ENCODE peak calls at places on chromosome 9, in four cellular contexts. M is GM12878, C is HepG2, E is K562. K is an unnamed sample.

GRCh38 chr9:8856686-8857329 is 1057.2 kb upstream of the DMAC1 start:
- DNase-seq in M (no peak), E (no peak), C (no peak), K (no peak)

GRCh38 chr9:34665381-34666250 is 3.2 kb upstream of the CCL27 start:
- DNase-seq in E (peak), M (no peak), C (peak), K (peak)

GRCh38 chr9:36499156-36499886 is 73.4 kb upstream of the MELK start:
- DNase-seq in C (no peak), E (no peak), M (no peak), K (peak)

GRCh38 chr9:135397142-135397541 is 82.4 kb upstream of the PPP1R26 start:
- DNase-seq in C (no peak), E (no peak), M (no peak), K (no peak)

GRCh38 chr9:137176302-137177182 is 4.7 kb upstream of the TMEM210 start:
- DNase-seq in C (peak), E (peak), M (no peak), K (peak)

GRCh38 chr9:134620751-134621557 is 20.6 kb upstream of the COL5A1 start:
- DNase-seq in E (no peak), C (no peak), M (no peak), K (peak)

GRCh38 chr9:20292002-20292401 is 330.3 kb downstream of the MLLT3 start:
- DNase-seq in M (no peak), C (peak), E (peak), K (no peak)

GRCh38 chr9:78210841-78211301 is 25.0 kb upstream of the CEP78 start:
- DNase-seq in C (no peak), M (peak), E (no peak), K (no peak)

GRCh38 chr9:92293075-92293354 is 482 bp downstream of the IARS1 start:
- DNase-seq in M (no peak), C (no peak), E (no peak), K (no peak)

GRCh38 chr9:12368569-12368968 is 324.6 kb upstream of the TYRP1 start:
- DNase-seq in C (no peak), M (no peak), E (no peak), K (no peak)

GRCh38 chr9:31683126-31683525 is 701.3 kb upstream of the ACO1 start:
- DNase-seq in E (no peak), C (no peak), M (no peak), K (no peak)

GRCh38 chr9:105280730-105281129 is 36.3 kb downstream of the SLC44A1 start:
- DNase-seq in E (no peak), M (no peak), C (peak), K (no peak)

GRCh38 chr9:86396412-86396811 is 42.2 kb upstream of the TUT7 start:
- DNase-seq in E (no peak), C (peak), M (no peak), K (no peak)

GRCh38 chr9:549425-549997 is 292.0 kb upstream of the DMRT1 start:
- DNase-seq in E (no peak), M (no peak), C (no peak), K (no peak)

GRCh38 chr9:134435527-134436355 is 109.5 kb downstream of the RXRA start:
- DNase-seq in E (no peak), C (no peak), M (no peak), K (no peak)

GRCh38 chr9:134839441-134840125 is 41.0 kb upstream of the FCN2 start:
- DNase-seq in E (peak), C (no peak), M (no peak), K (peak)

GRCh38 chr9:120405860-120406259 is 174.1 kb downstream of the CDK5RAP2 start:
- DNase-seq in C (no peak), M (no peak), E (no peak), K (no peak)

GRCh38 chr9:1050125-1050895 is at the start of gene DMRT2:
- DNase-seq in M (no peak), C (peak), E (peak), K (peak)

GRCh38 chr9:128225770-128226753 is 22.9 kb downstream of the DNM1 start:
- DNase-seq in C (no peak), M (no peak), E (no peak), K (no peak)

GRCh38 chr9:137087409-137087925 is 682 bp downstream of the MAN1B1 start:
- DNase-seq in M (no peak), C (no peak), E (no peak), K (peak)

GRCh38 chr9:108521063-108521462 is 334.7 kb downstream of the ACTL7B start:
- DNase-seq in M (no peak), E (no peak), C (no peak), K (no peak)

GRCh38 chr9:108994695-108995094 is 18.6 kb downstream of the CTNNAL1 start:
- DNase-seq in E (no peak), C (no peak), M (no peak), K (no peak)

GRCh38 chr9:86183225-86183808 is 76.1 kb downstream of the C9orf153 start:
- DNase-seq in C (peak), M (no peak), E (no peak), K (no peak)

GRCh38 chr9:89278997-89279739 is 31.8 kb upstream of the CKS2 start:
- DNase-seq in C (peak), M (no peak), E (peak), K (no peak)

GRCh38 chr9:107491081-107492053 is 1.8 kb upstream of the KLF4 start:
- DNase-seq in E (no peak), C (no peak), M (no peak), K (peak)

GRCh38 chr9:82645591-82645990 is 417.4 kb downstream of the RASEF start:
- DNase-seq in E (no peak), C (no peak), M (no peak), K (no peak)

GRCh38 chr9:121191235-121191634 is 10.4 kb downstream of the RAB14 start:
- DNase-seq in E (no peak), M (no peak), C (no peak), K (no peak)

GRCh38 chr9:85038061-85038460 is 368.5 kb downstream of the NTRK2 start:
- DNase-seq in C (no peak), E (no peak), M (no peak), K (no peak)

GRCh38 chr9:105311317-105311716 is 66.9 kb downstream of the SLC44A1 start:
- DNase-seq in E (no peak), C (no peak), M (no peak), K (no peak)

GRCh38 chr9:128901822-128902221 is 19.0 kb upstream of the PHYHD1 start:
- DNase-seq in C (no peak), E (no peak), M (no peak), K (no peak)

GRCh38 chr9:105877719-105878118 is 183.4 kb downstream of the TMEM38B start:
- DNase-seq in M (peak), C (no peak), E (no peak), K (no peak)

GRCh38 chr9:18124760-18125159 is 349.2 kb upstream of the ADAMTSL1 start:
- DNase-seq in E (no peak), M (no peak), C (no peak), K (no peak)

GRCh38 chr9:73230257-73230656 is 78.6 kb downstream of the ANXA1 start:
- DNase-seq in M (no peak), C (no peak), E (no peak), K (no peak)

GRCh38 chr9:112896131-112896530 is 5.5 kb upstream of the SLC46A2 start:
- DNase-seq in C (no peak), E (no peak), M (peak), K (no peak)

GRCh38 chr9:128374221-128374675 is 3.1 kb downstream of the URM1 start:
- DNase-seq in E (no peak), C (no peak), M (no peak), K (no peak)

GRCh38 chr9:34549407-34549732 is 26.6 kb upstream of the ENHO start:
- DNase-seq in E (no peak), M (no peak), C (no peak), K (no peak)

DNA sequence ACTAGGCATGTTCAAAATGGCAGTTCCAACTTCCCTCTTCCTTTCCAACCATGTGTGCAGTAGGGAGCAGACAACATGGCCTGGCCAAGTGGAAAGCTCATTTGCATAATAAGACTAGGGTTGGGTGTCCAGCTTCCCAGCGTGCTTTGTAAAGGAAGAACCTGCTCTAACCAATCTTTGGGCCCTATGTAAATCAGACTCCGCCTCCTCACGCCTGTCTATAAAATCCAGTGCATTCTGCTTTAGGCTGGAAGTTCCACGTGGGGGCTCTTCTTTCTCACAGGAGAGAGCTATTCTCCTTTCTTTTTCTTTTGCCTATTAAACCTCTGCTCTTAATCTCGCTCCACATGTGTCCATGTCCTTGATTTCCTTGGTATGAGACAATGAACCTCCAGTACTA is 83.4 kb downstream of the GCNT1 start:
- DNase-seq in E (no peak), C (no peak), M (no peak), K (no peak)
- TF ChIP-seq ESRRA in E (no peak), C (no peak), M (no peak), K (no peak)

GRCh38 chr9:126548312-126548711 is 65.4 kb upstream of the LMX1B start:
- DNase-seq in C (peak), E (no peak), M (no peak), K (no peak)

GRCh38 chr9:126554292-126554691 is 59.4 kb upstream of the LMX1B start:
- DNase-seq in C (no peak), M (no peak), E (no peak), K (no peak)

GRCh38 chr9:126549246-126550006 is 64.3 kb upstream of the LMX1B start:
- DNase-seq in C (no peak), M (no peak), E (no peak), K (no peak)

GRCh38 chr9:126551812-126552211 is 61.9 kb upstream of the LMX1B start:
- DNase-seq in M (no peak), C (no peak), E (no peak), K (no peak)

DNA sequence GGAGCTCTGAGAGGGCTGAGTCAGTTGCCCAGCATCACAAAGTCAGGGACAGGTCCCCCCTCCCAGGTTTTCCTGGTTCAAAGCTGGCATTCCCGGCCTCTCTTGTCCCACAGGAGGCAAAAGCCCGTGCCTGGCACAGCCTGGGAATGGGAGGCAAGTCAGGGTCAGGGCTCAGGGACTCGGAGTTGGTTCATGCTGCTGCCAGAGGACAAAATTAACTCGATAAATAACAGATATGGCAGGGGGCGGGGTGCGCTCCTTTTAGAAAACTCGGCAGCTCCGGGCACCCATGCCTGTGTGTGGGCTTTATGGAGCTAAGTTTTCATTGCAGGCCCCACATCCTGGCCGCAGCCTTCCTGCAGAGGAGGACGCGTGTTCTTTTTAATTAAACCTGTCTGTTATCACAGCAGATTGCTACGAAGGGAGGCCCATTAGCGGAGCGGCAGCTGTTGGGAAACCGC is 62.8 kb upstream of the LMX1B start:
- DNase-seq in C (no peak), M (no peak), E (no peak), K (no peak)
- TF ChIP-seq CBFB in C (no peak), M (no peak), E (no peak), K (no peak)

DNA sequence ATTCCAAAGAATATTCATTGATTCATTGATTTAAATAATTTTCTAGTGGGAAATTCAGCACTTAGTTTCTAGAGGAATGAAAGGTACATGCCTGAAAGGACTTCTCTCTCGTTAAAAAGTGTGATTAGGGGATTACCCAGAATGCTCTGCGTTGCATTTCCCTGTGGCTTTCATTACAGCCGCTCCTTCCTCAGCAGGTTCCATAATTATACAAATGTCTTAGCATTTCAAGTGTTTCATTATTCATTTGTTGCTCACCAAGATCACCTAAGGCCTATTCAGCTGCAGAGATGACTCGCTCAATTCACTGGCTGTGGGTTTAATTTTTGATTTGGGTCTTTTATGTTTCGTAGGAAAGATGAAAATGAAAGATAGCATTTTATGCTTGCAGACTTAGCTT is 52.8 kb downstream of the SPATA31C2 start:
- DNase-seq in C (no peak), E (peak), M (no peak), K (no peak)
- TF ChIP-seq CREB1 in C (no peak), E (no peak), M (no peak), K (no peak)

GRCh38 chr9:21684831-21685362 is 117.5 kb upstream of the MTAP start:
- DNase-seq in M (no peak), C (peak), E (no peak), K (no peak)
- TF ChIP-seq ESRRA in M (no peak), C (no peak), E (no peak), K (no peak)

GRCh38 chr9:114894801-114895433 is 35.5 kb downstream of the TNFSF8 start:
- DNase-seq in C (peak), E (no peak), M (no peak), K (no peak)
- TF ChIP-seq CBFB in C (no peak), E (no peak), M (no peak), K (no peak)

GRCh38 chr9:111533099-111533785 is 8.3 kb downstream of the ZNF483 start:
- DNase-seq in E (no peak), M (no peak), C (no peak), K (no peak)
- TF ChIP-seq CREB1 in E (no peak), M (no peak), C (no peak), K (no peak)

GRCh38 chr9:115254781-115255180 is 136.8 kb upstream of the TNC start:
- DNase-seq in C (no peak), E (no peak), M (no peak), K (no peak)

GRCh38 chr9:115254217-115254616 is 136.3 kb upstream of the TNC start:
- DNase-seq in E (no peak), C (no peak), M (no peak), K (no peak)

DNA sequence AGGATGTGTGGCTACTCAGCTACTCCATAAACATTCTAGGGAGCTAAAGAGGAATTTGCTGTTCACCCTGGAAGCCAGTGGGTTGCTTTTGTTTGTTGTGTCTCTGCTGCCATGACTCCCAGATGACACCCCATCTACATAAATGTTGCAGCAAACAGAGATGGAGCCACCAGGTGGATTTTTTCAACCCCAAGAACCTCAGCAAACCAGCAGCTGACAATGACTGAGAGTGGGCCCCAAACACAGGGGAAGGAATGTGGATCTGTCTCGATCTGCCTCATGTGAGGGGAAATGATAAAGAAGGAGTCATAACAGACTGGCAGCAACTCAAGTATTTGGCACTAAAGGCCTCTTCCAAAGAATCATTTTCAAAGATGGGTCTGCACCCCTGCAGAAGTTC is 132.7 kb upstream of the TNC start:
- DNase-seq in M (no peak), E (no peak), C (no peak), K (no peak)
- TF ChIP-seq ESRRA in M (no peak), E (no peak), C (no peak), K (no peak)

GRCh38 chr9:129989362-129989708 is 53.7 kb downstream of the FNBP1 start:
- DNase-seq in C (no peak), M (no peak), E (no peak), K (no peak)
- TF ChIP-seq CBFB in C (no peak), M (no peak), E (no peak), K (no peak)

GRCh38 chr9:97849980-97850379 is 3.0 kb upstream of the FOXE1 start:
- DNase-seq in M (no peak), E (no peak), C (no peak), K (no peak)

GRCh38 chr9:97847474-97848236 is 5.4 kb upstream of the FOXE1 start:
- DNase-seq in E (no peak), M (no peak), C (no peak), K (no peak)

GRCh38 chr9:97850746-97851449 is 2.1 kb upstream of the FOXE1 start:
- DNase-seq in C (no peak), E (no peak), M (no peak), K (no peak)

GRCh38 chr9:97848237-97848581 is 4.8 kb upstream of the FOXE1 start:
- DNase-seq in M (no peak), E (no peak), C (no peak), K (no peak)

GRCh38 chr9:97848582-97849237 is 4.3 kb upstream of the FOXE1 start:
- DNase-seq in M (no peak), E (no peak), C (no peak), K (no peak)
- TF ChIP-seq CREB1 in M (no peak), E (no peak), C (no peak), K (no peak)

DNA sequence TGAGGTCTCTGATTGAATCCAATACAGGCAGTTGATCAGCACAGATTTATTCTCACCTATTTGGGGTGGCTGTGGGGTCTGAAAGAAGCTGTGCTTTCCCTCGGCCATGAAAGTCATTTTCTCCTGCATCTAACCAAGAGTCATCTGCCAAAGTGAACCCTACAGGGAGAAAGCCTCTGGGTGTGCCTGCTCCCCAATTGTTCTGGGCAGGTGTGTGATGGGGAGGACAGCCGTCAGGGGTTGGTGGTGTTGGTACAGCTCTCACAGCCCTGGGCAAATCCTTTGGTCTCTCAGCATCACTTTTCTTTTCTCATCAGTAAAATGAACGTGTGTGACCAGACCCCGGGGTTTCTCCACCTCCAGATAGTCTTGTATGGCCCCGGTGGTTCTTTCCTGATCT is 2.5 kb downstream of the PHF2 start:
- DNase-seq in E (no peak), M (no peak), C (no peak), K (no peak)
- TF ChIP-seq ESRRA in E (no peak), M (no peak), C (no peak), K (no peak)